ENCODE peak calls at places on chromosomes 4 and X, in seven cellular contexts. N is IMR-90, I is ascending aorta, Y is transverse colon, X is colonic mucosa, R is astrocyte, A is adrenal gland. T is an unnamed sample.

GRCh38 chr4:18630218-18631110 is 608.9 kb upstream of the LCORL start:
- DNase-seq in A (no peak), N (no peak), X (no peak), Y (no peak), R (no peak), I (no peak), T (no peak)

GRCh38 chr4:146033149-146033548 is 94.5 kb upstream of the ZNF827 start:
- DNase-seq in X (peak; percentile 82), R (no peak), I (no peak), Y (peak; percentile 83), A (no peak), N (no peak), T (no peak)

GRCh38 chr4:138401330-138401729 is 159.2 kb upstream of the SLC7A11 start:
- DNase-seq in N (no peak), A (peak; percentile 81), R (no peak), I (no peak), Y (no peak), X (no peak), T (no peak)

GRCh38 chr4:127623755-127624087 is 9.0 kb upstream of the INTU start:
- DNase-seq in X (no peak), Y (no peak), N (peak; percentile 41), R (no peak), A (no peak), I (no peak), T (no peak)

GRCh38 chr4:135838889-135839288 is 1637.3 kb upstream of the PABPC4L start:
- DNase-seq in X (no peak), A (no peak), R (peak; percentile 38), Y (no peak), I (no peak), N (peak; percentile 2), T (peak; percentile 5)

GRCh38 chr4:17995165-17995564 is 26.4 kb downstream of the LCORL start:
- DNase-seq in A (no peak), I (no peak), R (no peak), N (no peak), X (no peak), Y (no peak), T (no peak)

GRCh38 chrX:112834016-112834855 is 6.4 kb downstream of the AMOT start:
- DNase-seq in N (peak; percentile 77), R (peak; percentile 78), Y (no peak), A (no peak), X (no peak), I (no peak), T (no peak)

GRCh38 chrX:39519213-39519544 is 578.6 kb downstream of the BCOR start:
- DNase-seq in R (peak; percentile 20), N (no peak), X (no peak), I (no peak), A (peak; percentile 53), Y (no peak), T (peak; percentile 4)

GRCh38 chr4:119580293-119580692 is 48.3 kb downstream of the PDE5A start:
- DNase-seq in R (no peak), A (no peak), I (no peak), Y (no peak), N (no peak), X (no peak), T (no peak)

GRCh38 chr4:10405672-10406071 is 51.6 kb downstream of the ZNF518B start:
- DNase-seq in X (no peak), N (no peak), I (no peak), R (no peak), A (no peak), Y (no peak), T (no peak)

GRCh38 chrX:42714981-42715688 is 62.8 kb downstream of the PPP1R2C start:
- DNase-seq in Y (peak; percentile 73), N (no peak), R (peak; percentile 34), X (peak; percentile 66), I (peak; percentile 78), A (peak; percentile 76), T (peak; percentile 28)

GRCh38 chr4:157045507-157046127 is 30.3 kb upstream of the GLRB start:
- DNase-seq in A (peak; percentile 66), I (no peak), R (peak; percentile 63), N (peak; percentile 80), X (no peak), Y (peak; percentile 9), T (peak; percentile 61)

GRCh38 chrX:149185087-149185486 is 320.0 kb downstream of the IDS start:
- DNase-seq in X (no peak), Y (no peak), N (no peak), I (no peak), R (no peak), A (no peak), T (peak; percentile 14)

GRCh38 chrX:12970691-12971202 is 4.2 kb upstream of the TMSB4X start:
- DNase-seq in X (no peak), A (no peak), Y (no peak), R (peak; percentile 59), N (peak; percentile 75), I (peak; percentile 68), T (no peak)

GRCh38 chr4:3035249-3035648 is 39.1 kb downstream of the HTT-AS start:
- DNase-seq in N (no peak), A (no peak), X (no peak), R (no peak), I (no peak), Y (no peak), T (no peak)

GRCh38 chrX:103153661-103154060 is 60.7 kb upstream of the NXF3 start:
- DNase-seq in N (no peak), I (no peak), X (no peak), R (no peak), Y (no peak), A (no peak), T (no peak)

GRCh38 chr4:119016636-119017035 is 119.0 kb upstream of the MYOZ2 start:
- DNase-seq in R (peak; percentile 82), Y (no peak), N (peak; percentile 93), I (peak; percentile 63), A (no peak), X (no peak), T (no peak)

GRCh38 chr4:185259719-185260118 is 50.3 kb downstream of the SNX25 start:
- DNase-seq in A (no peak), N (no peak), Y (no peak), I (no peak), X (no peak), R (no peak), T (no peak)

GRCh38 chr4:127870688-127871087 is 10.0 kb upstream of the PLK4 start:
- DNase-seq in A (peak; percentile 66), X (no peak), Y (no peak), N (peak; percentile 89), R (peak; percentile 90), I (no peak), T (peak; percentile 77)

GRCh38 chrX:41047878-41048534 is 37.2 kb upstream of the USP9X start:
- DNase-seq in A (no peak), N (no peak), R (no peak), X (peak; percentile 68), Y (peak; percentile 62), I (no peak), T (no peak)

GRCh38 chr4:212438-213174 is 88.3 kb downstream of the ZNF718 start:
- DNase-seq in A (peak; percentile 95), Y (peak; percentile 22), R (peak; percentile 88), I (peak; percentile 79), X (peak; percentile 25), N (peak; percentile 71), T (no peak)

GRCh38 chr4:146790515-146790914 is 151.8 kb downstream of the POU4F2 start:
- DNase-seq in X (no peak), R (no peak), A (no peak), Y (no peak), I (no peak), N (no peak), T (no peak)

GRCh38 chr4:90292438-90292837 is 165.2 kb downstream of the CCSER1 start:
- DNase-seq in A (no peak), I (no peak), Y (no peak), N (no peak), X (no peak), R (no peak), T (no peak)

DNA sequence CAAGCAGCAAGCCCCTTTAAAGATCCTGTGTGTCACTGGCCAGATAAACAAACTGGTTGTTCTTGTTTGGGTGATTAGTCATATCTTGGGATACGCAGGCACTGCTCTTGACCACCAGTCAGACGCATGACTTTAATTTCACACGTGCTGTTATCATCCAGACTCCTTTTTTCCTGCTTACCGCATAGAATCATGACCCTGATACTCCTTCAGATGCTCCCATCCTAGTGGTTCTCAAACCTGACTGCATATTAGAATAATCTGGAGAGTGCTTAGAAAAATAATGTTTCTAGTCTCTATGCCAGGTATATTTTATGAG is 78.8 kb downstream of the CLDN22 start:
- DNase-seq in N (peak; percentile 93), R (peak; percentile 85), Y (no peak), X (no peak), I (no peak), A (no peak), T (no peak)
- H3K4me3 ChIP-seq in N (no peak overlapping the region), R (no peak overlapping the region), Y (no peak overlapping the region), X (no peak overlapping the region), I (no peak overlapping the region), A (no peak overlapping the region), T (no peak overlapping the region)

GRCh38 chr4:116020141-116020722 is 906.8 kb upstream of the NDST4 start:
- DNase-seq in I (no peak), X (no peak), R (no peak), A (no peak), N (no peak), Y (no peak), T (no peak)

GRCh38 chr4:116018831-116019230 is 905.4 kb upstream of the NDST4 start:
- DNase-seq in Y (no peak), A (no peak), N (no peak), I (no peak), X (no peak), R (no peak), T (no peak)

GRCh38 chr4:116015549-116015948 is 902.1 kb upstream of the NDST4 start:
- DNase-seq in I (no peak), R (no peak), N (no peak), X (no peak), Y (no peak), A (no peak), T (no peak)

GRCh38 chr4:116016201-116016600 is 902.8 kb upstream of the NDST4 start:
- DNase-seq in R (peak; percentile 70), X (no peak), I (no peak), A (no peak), Y (no peak), N (peak; percentile 44), T (peak; percentile 43)

GRCh38 chr4:116015062-116015461 is 901.6 kb upstream of the NDST4 start:
- DNase-seq in Y (no peak), N (no peak), A (no peak), X (no peak), R (no peak), I (no peak), T (no peak)
- H3K9me3 ChIP-seq in Y (peaks cover 22% of the 10 kb centered on the region), N (peaks cover 27% of the 10 kb centered on the region), A (no peaks in the 10 kb centered on the region), X (peaks cover 4% of the 10 kb centered on the region), R (peaks cover 23% of the 10 kb centered on the region), I (peaks cover 4% of the 10 kb centered on the region), T (no peaks in the 10 kb centered on the region)

DNA sequence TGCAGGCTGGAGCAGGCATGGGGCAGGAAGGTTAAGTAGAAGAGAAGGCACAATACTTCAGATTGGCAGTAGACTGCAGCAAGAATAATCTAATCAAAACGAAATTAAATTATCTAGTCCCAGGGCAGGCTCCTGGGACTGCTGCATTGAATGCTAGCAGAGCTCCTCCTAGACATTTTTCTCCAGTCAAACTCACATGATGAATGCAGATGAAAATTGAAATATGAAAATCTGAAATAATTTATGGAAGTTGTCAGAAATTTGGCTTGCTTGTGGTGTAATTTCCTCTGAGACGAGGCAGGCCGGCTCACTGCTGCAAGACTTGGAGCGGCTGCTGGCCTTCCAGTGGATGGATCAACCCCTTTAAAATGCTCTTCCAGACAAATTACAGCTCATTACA is 78.0 kb upstream of the TMEM33 start:
- DNase-seq in R (no peak), X (no peak), Y (no peak), A (peak; percentile 61), N (no peak), I (no peak), T (no peak)
- H3K27me3 ChIP-seq in R (peaks cover 13% of the 10 kb centered on the region), X (no peaks in the 10 kb centered on the region), Y (peaks cover 55% of the 10 kb centered on the region), A (no peaks in the 10 kb centered on the region), N (peaks cover 4% of the 10 kb centered on the region), I (no peaks in the 10 kb centered on the region), T (no peaks in the 10 kb centered on the region)

GRCh38 chr4:36286481-36286871 is 5.1 kb downstream of the DTHD1 start:
- DNase-seq in Y (no peak), N (no peak), A (no peak), R (no peak), I (no peak), X (no peak), T (no peak)
- H3K4me3 ChIP-seq in Y (no peak overlapping the region), N (no peak overlapping the region), A (no peak overlapping the region), R (no peak overlapping the region), I (no peak overlapping the region), X (no peak overlapping the region), T (no peak overlapping the region)

T was measured in MG63.